ENCODE peak calls at places on chromosomes 11 and 22, in five cellular contexts. One of them, this sample, is unnamed. For H3K4me1, the result is how much of the 10 kb centered on the place peaks cover.

GRCh38 chr11:32511926-32512325 is 71.7 kb upstream of the EIF3M start:
- DNase-seq in heart left ventricle: no peak
- DNase-seq in left ventricle myocardium inferior: no peak
- DNase-seq in MM.1S: no peak
- DNase-seq in A549: no peak
- DNase-seq in this sample: no peak

GRCh38 chr22:29716814-29717213 is 3.0 kb upstream of the CABP7 start:
- DNase-seq in A549: peak
- DNase-seq in heart left ventricle: no peak
- DNase-seq in MM.1S: peak
- DNase-seq in left ventricle myocardium inferior: peak
- DNase-seq in this sample: no peak

GRCh38 chr11:122696662-122697061 is 41.1 kb downstream of the UBASH3B start:
- DNase-seq in heart left ventricle: no peak
- DNase-seq in MM.1S: no peak
- DNase-seq in A549: no peak
- DNase-seq in left ventricle myocardium inferior: no peak
- DNase-seq in this sample: peak

GRCh38 chr11:7892751-7893356 is 38.2 kb downstream of the OR10A6 start:
- DNase-seq in A549: peak
- DNase-seq in left ventricle myocardium inferior: no peak
- DNase-seq in heart left ventricle: no peak
- DNase-seq in MM.1S: peak
- DNase-seq in this sample: peak

GRCh38 chr11:313787-314547 is at the start of gene IFITM1:
- DNase-seq in left ventricle myocardium inferior: no peak
- DNase-seq in A549: no peak
- DNase-seq in MM.1S: peak
- DNase-seq in heart left ventricle: peak
- DNase-seq in this sample: peak

GRCh38 chr11:1796297-1797011 is 32.7 kb upstream of the CTSD start:
- DNase-seq in heart left ventricle: no peak
- DNase-seq in A549: no peak
- DNase-seq in left ventricle myocardium inferior: no peak
- DNase-seq in MM.1S: no peak
- DNase-seq in this sample: no peak

GRCh38 chr22:39431821-39432251 is 25.0 kb upstream of the MGAT3 start:
- DNase-seq in MM.1S: no peak
- DNase-seq in A549: no peak
- DNase-seq in left ventricle myocardium inferior: peak
- DNase-seq in heart left ventricle: peak
- DNase-seq in this sample: no peak

GRCh38 chr11:209275-210121 is 2.0 kb downstream of the RIC8A start:
- DNase-seq in A549: peak
- DNase-seq in left ventricle myocardium inferior: no peak
- DNase-seq in heart left ventricle: no peak
- DNase-seq in MM.1S: no peak
- DNase-seq in this sample: no peak

GRCh38 chr11:120306519-120307242 is 18.4 kb upstream of the TLCD5 start:
- DNase-seq in A549: peak
- DNase-seq in MM.1S: no peak
- DNase-seq in left ventricle myocardium inferior: no peak
- DNase-seq in heart left ventricle: no peak
- DNase-seq in this sample: no peak

GRCh38 chr22:37335819-37336199 is 53.5 kb downstream of the CYTH4 start:
- DNase-seq in left ventricle myocardium inferior: no peak
- DNase-seq in A549: no peak
- DNase-seq in heart left ventricle: no peak
- DNase-seq in MM.1S: no peak
- DNase-seq in this sample: no peak

GRCh38 chr11:43936081-43936480 is 6.4 kb upstream of the C11orf96 start:
- DNase-seq in A549: no peak
- DNase-seq in left ventricle myocardium inferior: no peak
- DNase-seq in MM.1S: no peak
- DNase-seq in heart left ventricle: no peak
- DNase-seq in this sample: no peak

GRCh38 chr11:5476184-5476819 is 12.2 kb upstream of the OR52D1 start:
- DNase-seq in heart left ventricle: no peak
- DNase-seq in A549: peak
- DNase-seq in left ventricle myocardium inferior: no peak
- DNase-seq in MM.1S: peak
- DNase-seq in this sample: peak

GRCh38 chr11:46718155-46719019 is 626 bp upstream of the F2 start:
- DNase-seq in MM.1S: no peak
- DNase-seq in heart left ventricle: no peak
- DNase-seq in A549: peak
- DNase-seq in left ventricle myocardium inferior: no peak
- DNase-seq in this sample: peak

GRCh38 chr11:35615911-35616900 is 2.1 kb upstream of the FJX1 start:
- DNase-seq in left ventricle myocardium inferior: no peak
- DNase-seq in heart left ventricle: no peak
- DNase-seq in MM.1S: peak
- DNase-seq in A549: peak
- DNase-seq in this sample: peak

GRCh38 chr11:121561716-121562115 is 108.9 kb upstream of the SORL1-AS1 start:
- DNase-seq in A549: no peak
- DNase-seq in left ventricle myocardium inferior: no peak
- DNase-seq in MM.1S: no peak
- DNase-seq in heart left ventricle: no peak
- DNase-seq in this sample: no peak

GRCh38 chr11:15770798-15771414 is 585.4 kb downstream of the SOX6 start:
- DNase-seq in A549: peak
- DNase-seq in MM.1S: peak
- DNase-seq in left ventricle myocardium inferior: peak
- DNase-seq in heart left ventricle: no peak
- DNase-seq in this sample: no peak

GRCh38 chr11:122020902-122021301 is 95.1 kb downstream of the BLID start:
- DNase-seq in heart left ventricle: no peak
- DNase-seq in A549: peak
- DNase-seq in left ventricle myocardium inferior: no peak
- DNase-seq in MM.1S: no peak
- DNase-seq in this sample: no peak

GRCh38 chr11:74397531-74398243 is 546 bp downstream of the PGM2L1 start:
- DNase-seq in A549: peak
- DNase-seq in left ventricle myocardium inferior: no peak
- DNase-seq in MM.1S: peak
- DNase-seq in heart left ventricle: no peak
- DNase-seq in this sample: peak

GRCh38 chr22:50208939-50209892 is 8.4 kb downstream of the SELENOO start:
- DNase-seq in left ventricle myocardium inferior: no peak
- DNase-seq in MM.1S: no peak
- DNase-seq in A549: no peak
- DNase-seq in heart left ventricle: peak
- DNase-seq in this sample: no peak

GRCh38 chr22:42419328-42419881 is 12.8 kb downstream of the NFAM1 start:
- DNase-seq in MM.1S: peak
- DNase-seq in A549: no peak
- DNase-seq in left ventricle myocardium inferior: no peak
- DNase-seq in heart left ventricle: no peak
- DNase-seq in this sample: no peak

GRCh38 chr11:26319906-26320305 is 12.0 kb upstream of the ANO3 start:
- DNase-seq in MM.1S: no peak
- DNase-seq in A549: no peak
- DNase-seq in left ventricle myocardium inferior: no peak
- DNase-seq in heart left ventricle: no peak
- DNase-seq in this sample: no peak

GRCh38 chr11:36352919-36353318 is 56.8 kb downstream of the PRR5L start:
- DNase-seq in MM.1S: no peak
- DNase-seq in A549: no peak
- DNase-seq in left ventricle myocardium inferior: no peak
- DNase-seq in heart left ventricle: no peak
- DNase-seq in this sample: no peak

GRCh38 chr11:115776916-115777315 is 272.7 kb upstream of the CADM1 start:
- DNase-seq in left ventricle myocardium inferior: peak
- DNase-seq in heart left ventricle: peak
- DNase-seq in MM.1S: no peak
- DNase-seq in A549: no peak
- DNase-seq in this sample: no peak

GRCh38 chr11:93842461-93842860 is 8.0 kb downstream of the VSTM5 start:
- DNase-seq in left ventricle myocardium inferior: no peak
- DNase-seq in heart left ventricle: no peak
- DNase-seq in MM.1S: no peak
- DNase-seq in A549: peak
- DNase-seq in this sample: no peak

GRCh38 chr11:123601136-123601535 is 53.3 kb downstream of the SCN3B start:
- DNase-seq in MM.1S: no peak
- DNase-seq in left ventricle myocardium inferior: no peak
- DNase-seq in heart left ventricle: no peak
- DNase-seq in A549: no peak
- DNase-seq in this sample: no peak

GRCh38 chr11:91326751-91327150 is 897.9 kb upstream of the FAT3 start:
- DNase-seq in left ventricle myocardium inferior: no peak
- DNase-seq in heart left ventricle: no peak
- DNase-seq in A549: no peak
- DNase-seq in MM.1S: no peak
- DNase-seq in this sample: no peak

GRCh38 chr11:115618428-115618827 is 114.2 kb upstream of the CADM1 start:
- DNase-seq in MM.1S: no peak
- DNase-seq in left ventricle myocardium inferior: no peak
- DNase-seq in A549: no peak
- DNase-seq in heart left ventricle: no peak
- DNase-seq in this sample: no peak

GRCh38 chr11:108672113-108672512 is 7.2 kb downstream of the DDX10 start:
- DNase-seq in MM.1S: no peak
- DNase-seq in left ventricle myocardium inferior: no peak
- DNase-seq in A549: no peak
- DNase-seq in heart left ventricle: no peak
- DNase-seq in this sample: no peak

GRCh38 chr11:78691215-78691614 is 116.6 kb upstream of the NARS2 start:
- DNase-seq in A549: no peak
- DNase-seq in heart left ventricle: no peak
- DNase-seq in MM.1S: no peak
- DNase-seq in left ventricle myocardium inferior: no peak
- DNase-seq in this sample: no peak

DNA sequence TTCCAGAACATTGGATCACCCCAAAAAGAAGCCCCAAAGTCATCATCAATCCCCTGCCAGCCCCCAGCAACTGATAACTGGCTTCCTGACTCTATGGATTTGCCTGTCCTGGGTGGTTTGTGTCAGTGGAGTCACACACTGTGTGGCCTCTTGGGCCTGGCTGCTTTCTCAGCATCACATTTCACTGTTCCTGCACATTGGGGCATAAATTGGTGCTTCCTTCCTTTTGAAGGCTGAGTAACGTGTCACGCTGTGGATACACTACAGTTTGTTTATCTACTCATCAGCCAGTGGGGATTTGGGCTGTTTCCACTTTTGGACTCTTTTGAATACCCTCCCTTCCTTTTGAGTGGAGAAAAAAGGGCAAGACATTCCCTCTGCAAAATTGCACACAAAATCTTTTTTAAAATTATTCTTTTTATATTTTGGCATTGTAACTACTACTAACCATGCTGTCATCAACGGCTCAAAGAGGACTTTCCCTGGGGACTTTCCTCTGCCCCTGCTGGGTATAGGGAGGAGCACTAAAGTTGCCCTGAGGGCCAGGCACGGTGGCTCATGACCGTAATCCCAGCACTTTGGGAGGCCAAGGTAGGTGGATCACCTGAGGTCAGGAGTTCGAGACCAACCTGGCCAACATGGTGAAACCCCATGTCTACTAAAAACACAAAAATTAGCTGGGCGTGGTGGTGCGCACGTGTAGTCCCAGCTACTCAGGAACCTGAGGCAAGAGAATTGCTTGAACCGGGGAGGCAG is 7.8 kb upstream of the CELSR1 start:
- DNase-seq in left ventricle myocardium inferior: no peak
- DNase-seq in heart left ventricle: no peak
- DNase-seq in A549: no peak
- DNase-seq in MM.1S: no peak
- DNase-seq in this sample: no peak
- H3K27ac ChIP-seq in left ventricle myocardium inferior: peak
- H3K27ac ChIP-seq in heart left ventricle: no peak
- H3K27ac ChIP-seq in A549: peak
- H3K27ac ChIP-seq in MM.1S: no peak
- H3K27ac ChIP-seq in this sample: no peak

GRCh38 chr11:85823816-85824215 is 12.9 kb upstream of the SYTL2 start:
- DNase-seq in MM.1S: peak
- DNase-seq in A549: no peak
- DNase-seq in left ventricle myocardium inferior: no peak
- DNase-seq in heart left ventricle: no peak
- DNase-seq in this sample: peak
- H3K4me1 ChIP-seq in MM.1S: under half
- H3K4me1 ChIP-seq in A549: half or more
- H3K4me1 ChIP-seq in left ventricle myocardium inferior: under half
- H3K4me1 ChIP-seq in heart left ventricle: under half
- H3K4me1 ChIP-seq in this sample: under half

GRCh38 chr11:66003291-66003690 is 988 bp downstream of the BANF1 start:
- DNase-seq in left ventricle myocardium inferior: no peak
- DNase-seq in A549: no peak
- DNase-seq in heart left ventricle: no peak
- DNase-seq in MM.1S: no peak
- DNase-seq in this sample: no peak
- H3K4me3 ChIP-seq in left ventricle myocardium inferior: peak
- H3K4me3 ChIP-seq in A549: peak
- H3K4me3 ChIP-seq in heart left ventricle: peak
- H3K4me3 ChIP-seq in MM.1S: peak
- H3K4me3 ChIP-seq in this sample: peak

DNA sequence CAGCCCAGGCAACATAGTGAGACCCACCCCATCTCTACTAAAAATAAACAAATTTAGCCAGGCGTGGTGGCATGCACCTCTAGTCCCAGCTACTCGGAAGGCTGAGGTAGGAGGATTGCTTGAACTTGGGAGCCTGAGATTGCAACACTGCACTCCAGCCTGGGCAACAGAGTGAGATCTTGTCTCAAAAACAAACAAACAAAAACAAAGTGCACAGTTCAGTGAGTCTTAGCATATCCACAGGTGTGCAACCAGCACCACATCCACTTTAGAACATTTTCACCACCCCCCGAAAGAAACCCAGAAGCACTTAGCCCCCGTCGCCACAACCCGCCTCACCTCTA is 27.4 kb downstream of the MB start:
- DNase-seq in MM.1S: no peak
- DNase-seq in A549: no peak
- DNase-seq in heart left ventricle: no peak
- DNase-seq in left ventricle myocardium inferior: no peak
- DNase-seq in this sample: no peak
- H3K27ac ChIP-seq in MM.1S: no peak
- H3K27ac ChIP-seq in A549: peak
- H3K27ac ChIP-seq in heart left ventricle: no peak
- H3K27ac ChIP-seq in left ventricle myocardium inferior: peak
- H3K27ac ChIP-seq in this sample: no peak

DNA sequence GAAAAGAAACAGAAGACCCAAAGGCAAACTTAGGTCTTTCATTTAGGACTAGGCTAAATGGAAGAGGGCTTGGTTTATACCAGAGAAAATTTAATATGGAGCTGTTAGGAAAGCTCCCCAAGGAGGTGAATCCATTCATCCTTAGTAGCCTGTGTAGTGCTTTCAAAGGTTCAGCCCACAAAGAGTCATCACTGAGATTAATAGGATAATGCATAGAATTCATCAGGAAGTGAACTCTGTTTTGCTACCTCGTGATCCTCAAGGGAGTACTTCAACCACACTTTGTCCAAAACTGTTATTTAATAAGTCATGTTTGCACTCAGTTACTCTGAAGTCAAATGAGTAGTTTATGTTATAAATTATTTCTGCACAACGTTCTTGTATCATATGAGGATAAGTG is 43.3 kb upstream of the MMP7 start:
- DNase-seq in MM.1S: no peak
- DNase-seq in heart left ventricle: no peak
- DNase-seq in left ventricle myocardium inferior: no peak
- DNase-seq in A549: peak
- DNase-seq in this sample: no peak
- H3K4me1 ChIP-seq in MM.1S: under half
- H3K4me1 ChIP-seq in heart left ventricle: under half
- H3K4me1 ChIP-seq in left ventricle myocardium inferior: under half
- H3K4me1 ChIP-seq in A549: under half
- H3K4me1 ChIP-seq in this sample: under half